ENCODE peak calls at places on chromosomes 1 and 21, in five cellular contexts. One of them, this sample, is unnamed.

GRCh38 chr1:37509181-37509580 is 5.4 kb downstream of the MEAF6 start:
- DNase-seq in HCT116: no peak
- DNase-seq in H1: no peak
- DNase-seq in HepG2: peak
- DNase-seq in K562: no peak
- DNase-seq in this sample: no peak

GRCh38 chr1:20469406-20470076 is 16.5 kb downstream of the CAMK2N1 start:
- DNase-seq in K562: no peak
- DNase-seq in HepG2: peak
- DNase-seq in HCT116: no peak
- DNase-seq in H1: no peak
- DNase-seq in this sample: no peak

GRCh38 chr1:167496962-167497619 is 21.2 kb downstream of the CD247 start:
- DNase-seq in HepG2: no peak
- DNase-seq in HCT116: no peak
- DNase-seq in H1: no peak
- DNase-seq in K562: no peak
- DNase-seq in this sample: no peak

GRCh38 chr1:159000627-159001026 is 9.1 kb upstream of the IFI16 start:
- DNase-seq in HepG2: no peak
- DNase-seq in K562: no peak
- DNase-seq in HCT116: peak
- DNase-seq in H1: no peak
- DNase-seq in this sample: no peak

GRCh38 chr1:43600033-43601020 is 49.6 kb upstream of the KDM4A start:
- DNase-seq in K562: no peak
- DNase-seq in H1: no peak
- DNase-seq in HepG2: no peak
- DNase-seq in HCT116: no peak
- DNase-seq in this sample: no peak

GRCh38 chr21:14520535-14520934 is 25.6 kb downstream of the SAMSN1 start:
- DNase-seq in HepG2: no peak
- DNase-seq in H1: no peak
- DNase-seq in HCT116: no peak
- DNase-seq in K562: no peak
- DNase-seq in this sample: no peak

GRCh38 chr1:181485276-181486097 is 2.2 kb downstream of the CACNA1E start:
- DNase-seq in K562: peak
- DNase-seq in HCT116: no peak
- DNase-seq in HepG2: no peak
- DNase-seq in H1: peak
- DNase-seq in this sample: peak

GRCh38 chr1:53835491-53835890 is 2.6 kb downstream of the NDC1 start:
- DNase-seq in H1: no peak
- DNase-seq in HepG2: no peak
- DNase-seq in K562: no peak
- DNase-seq in HCT116: no peak
- DNase-seq in this sample: no peak

GRCh38 chr1:46478721-46479485 is 10.7 kb upstream of the DMBX1 start:
- DNase-seq in K562: no peak
- DNase-seq in HepG2: no peak
- DNase-seq in HCT116: no peak
- DNase-seq in H1: no peak
- DNase-seq in this sample: no peak

GRCh38 chr1:209368864-209369598 is 214.5 kb upstream of the CAMK1G start:
- DNase-seq in K562: no peak
- DNase-seq in HepG2: no peak
- DNase-seq in HCT116: no peak
- DNase-seq in H1: no peak
- DNase-seq in this sample: no peak

GRCh38 chr1:226550671-226551041 is 2.1 kb downstream of the STUM start:
- DNase-seq in H1: no peak
- DNase-seq in HepG2: no peak
- DNase-seq in K562: no peak
- DNase-seq in HCT116: no peak
- DNase-seq in this sample: no peak

GRCh38 chr1:226548281-226549093 is at the start of gene STUM:
- DNase-seq in K562: no peak
- DNase-seq in HepG2: no peak
- DNase-seq in H1: peak
- DNase-seq in HCT116: no peak
- DNase-seq in this sample: no peak

GRCh38 chr1:226551299-226551698 is 2.7 kb downstream of the STUM start:
- DNase-seq in K562: no peak
- DNase-seq in H1: no peak
- DNase-seq in HCT116: no peak
- DNase-seq in HepG2: no peak
- DNase-seq in this sample: no peak

GRCh38 chr1:226549094-226549936 is 751 bp downstream of the STUM start:
- DNase-seq in K562: no peak
- DNase-seq in HepG2: no peak
- DNase-seq in HCT116: no peak
- DNase-seq in H1: peak
- DNase-seq in this sample: no peak

DNA sequence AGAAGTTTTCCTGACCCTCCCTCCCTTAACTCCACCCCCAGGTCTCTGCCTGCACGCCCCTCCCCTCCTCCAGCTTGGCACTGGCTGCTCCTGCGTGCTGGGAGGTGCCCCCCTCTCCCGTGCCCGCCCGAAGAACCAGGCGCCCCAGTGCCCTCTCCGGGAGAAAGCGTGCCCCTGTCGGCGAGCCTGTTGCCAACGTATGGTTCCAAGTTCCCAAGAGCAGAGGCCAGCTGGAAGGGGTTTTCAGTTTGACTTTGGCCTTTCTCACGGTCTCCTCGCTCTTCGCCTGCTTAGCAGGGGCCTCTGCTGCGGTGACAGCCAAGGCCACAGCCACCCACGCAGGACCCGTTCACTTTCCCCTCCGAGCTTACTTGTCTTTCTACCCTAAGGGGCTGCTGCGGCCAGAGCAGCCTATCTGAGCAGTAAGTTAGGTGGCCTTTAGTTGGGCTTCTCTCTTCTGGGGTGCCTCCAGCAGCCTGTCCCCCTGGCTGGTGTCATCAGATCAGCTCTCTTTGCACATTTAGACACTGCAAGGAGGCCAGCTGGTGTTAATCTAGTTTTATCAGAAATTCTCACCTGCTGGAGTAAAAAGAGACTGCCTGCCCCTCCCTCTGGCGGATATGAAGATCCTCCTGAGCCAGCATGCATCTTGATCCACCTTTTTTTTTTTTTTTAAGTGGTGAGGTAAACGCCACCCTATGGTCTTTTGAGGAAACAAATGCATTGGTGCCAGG is 1.5 kb downstream of the STUM start:
- DNase-seq in K562: peak
- DNase-seq in H1: peak
- DNase-seq in HCT116: peak
- DNase-seq in HepG2: no peak
- DNase-seq in this sample: no peak
- TF ChIP-seq JUND in K562: no peak
- TF ChIP-seq JUND in H1: no peak
- TF ChIP-seq JUND in HCT116: no peak
- TF ChIP-seq JUND in HepG2: no peak
- TF ChIP-seq JUND in this sample: no peak

DNA sequence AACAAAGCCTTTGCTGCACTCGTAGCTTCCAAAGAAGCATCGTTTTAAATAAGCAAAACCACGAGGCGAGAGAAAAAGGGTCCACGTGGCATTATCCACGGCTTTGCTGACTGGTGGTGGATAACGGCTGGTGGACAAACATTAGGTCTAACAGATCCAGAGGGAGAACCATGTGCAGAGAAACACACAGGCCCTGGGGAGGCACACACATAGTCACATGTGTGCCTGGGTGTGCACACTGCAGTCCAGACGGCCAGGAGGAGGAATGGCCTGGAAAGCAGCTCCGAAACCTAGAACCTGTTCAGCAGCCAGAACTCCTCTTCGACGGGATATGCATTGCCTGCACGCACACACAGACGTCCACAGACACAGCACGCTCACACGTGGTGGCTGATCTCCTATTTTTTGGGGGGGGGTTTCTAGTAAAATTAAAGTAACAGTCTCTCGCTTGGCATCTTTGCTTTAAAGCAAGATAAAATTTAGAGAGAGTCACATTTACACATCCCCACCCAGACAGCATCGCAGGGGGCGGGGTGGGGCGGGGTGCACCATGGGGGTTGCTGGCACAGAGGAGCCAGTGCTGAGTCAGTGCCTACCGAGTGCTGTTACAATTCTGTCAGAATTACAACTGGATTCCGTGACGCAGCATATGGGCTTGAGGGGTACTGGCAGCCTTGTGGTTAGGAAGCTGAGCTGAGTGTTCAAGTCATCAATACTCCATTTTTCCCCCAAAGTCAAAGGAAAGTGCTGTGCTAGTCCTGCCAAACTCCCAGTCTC is 175.7 kb downstream of the PRDM16 start:
- DNase-seq in H1: no peak
- DNase-seq in HepG2: no peak
- DNase-seq in HCT116: no peak
- DNase-seq in K562: no peak
- DNase-seq in this sample: no peak
- TF ChIP-seq YY1 in H1: no peak
- TF ChIP-seq YY1 in HepG2: no peak
- TF ChIP-seq YY1 in HCT116: no peak
- TF ChIP-seq YY1 in K562: no peak
- TF ChIP-seq YY1 in this sample: no peak

DNA sequence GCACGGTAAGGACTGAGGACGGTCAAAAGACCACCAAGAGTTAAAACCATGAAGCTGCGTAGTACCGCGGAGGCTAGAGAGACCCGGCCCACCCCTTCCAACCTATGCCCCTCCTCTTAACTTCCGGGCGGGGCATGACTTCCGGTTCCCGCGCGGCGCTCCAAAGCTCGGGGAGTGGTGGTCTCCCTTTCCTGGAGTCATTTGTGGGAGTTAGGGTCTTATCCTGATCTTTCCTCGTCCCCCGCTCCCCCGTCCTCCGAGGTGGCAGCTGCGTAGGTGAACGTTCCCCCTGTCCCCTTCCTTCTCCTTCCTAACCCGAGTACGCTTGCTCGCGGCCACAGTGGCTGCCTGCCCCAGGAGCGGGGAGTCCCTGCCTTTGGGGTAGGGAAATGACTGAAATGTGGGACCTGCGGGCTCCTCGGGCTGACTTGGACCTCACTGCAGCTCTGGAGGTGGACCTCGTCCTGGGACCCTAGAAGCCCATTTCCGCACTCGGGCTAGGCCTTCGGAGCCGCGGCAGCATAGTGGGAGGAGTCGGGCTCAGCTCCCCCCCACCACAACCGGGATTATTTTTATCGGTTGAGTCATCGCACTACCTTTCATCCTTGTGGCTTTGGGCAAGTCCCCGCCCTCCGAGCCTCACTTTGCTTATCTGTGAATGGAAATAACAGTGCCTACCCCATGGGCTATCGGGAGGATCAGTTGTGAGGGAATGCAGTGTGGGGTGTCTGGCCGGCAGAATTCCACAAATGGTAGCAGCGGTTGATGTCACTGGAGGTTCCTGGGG is 24.1 kb downstream of the CELA3A start:
- DNase-seq in HepG2: peak
- DNase-seq in HCT116: peak
- DNase-seq in H1: peak
- DNase-seq in K562: peak
- DNase-seq in this sample: peak
- TF ChIP-seq POLR2A in HepG2: peak
- TF ChIP-seq POLR2A in HCT116: peak
- TF ChIP-seq POLR2A in H1: peak
- TF ChIP-seq POLR2A in K562: peak
- TF ChIP-seq POLR2A in this sample: peak

GRCh38 chr1:227320476-227320875 is 2.2 kb upstream of the CDC42BPA start:
- DNase-seq in H1: no peak
- DNase-seq in K562: no peak
- DNase-seq in HCT116: no peak
- DNase-seq in HepG2: no peak
- DNase-seq in this sample: no peak

GRCh38 chr1:227318852-227319607 is 738 bp upstream of the CDC42BPA start:
- DNase-seq in HCT116: no peak
- DNase-seq in H1: peak
- DNase-seq in HepG2: peak
- DNase-seq in K562: peak
- DNase-seq in this sample: no peak

GRCh38 chr1:227323164-227323955 is 5.1 kb upstream of the CDC42BPA start:
- DNase-seq in HepG2: no peak
- DNase-seq in HCT116: no peak
- DNase-seq in K562: no peak
- DNase-seq in H1: no peak
- DNase-seq in this sample: no peak

GRCh38 chr1:227322376-227322775 is 4.1 kb upstream of the CDC42BPA start:
- DNase-seq in K562: no peak
- DNase-seq in HCT116: no peak
- DNase-seq in H1: no peak
- DNase-seq in HepG2: no peak
- DNase-seq in this sample: no peak

GRCh38 chr1:227321035-227321434 is 2.7 kb upstream of the CDC42BPA start:
- DNase-seq in HepG2: no peak
- DNase-seq in HCT116: no peak
- DNase-seq in K562: no peak
- DNase-seq in H1: no peak
- DNase-seq in this sample: no peak
- TF ChIP-seq JUND in HepG2: no peak
- TF ChIP-seq JUND in HCT116: no peak
- TF ChIP-seq JUND in K562: no peak
- TF ChIP-seq JUND in H1: no peak
- TF ChIP-seq JUND in this sample: no peak

This sample was measured in GM12878.